ENCODE peak calls at places on chromosome 21, in nine cellular contexts. H is GM10248, B is fibroblast of mammary gland, P is left lung, R is AG04449, X is H9, Z is A549, M is cardiac fibroblast, J is bronchial epithelial cell. L is an unnamed sample.

GRCh38 chr21:30340714-30341573 is 3.5 kb upstream of the KRTAP27-1 start:
- DNase-seq in H (peak; percentile 11), B (peak; percentile 47), P (no peak), R (no peak), X (peak; percentile 38), Z (peak; percentile 29), M (peak; percentile 63), J (peak; percentile 56), L (no peak)

GRCh38 chr21:26443867-26444266 is 129.2 kb downstream of the CYYR1 start:
- DNase-seq in H (no peak), B (peak; percentile 54), P (no peak), R (no peak), X (no peak), Z (no peak), M (no peak), J (peak; percentile 59), L (no peak)

GRCh38 chr21:25708467-25709065 is 26.1 kb downstream of the ATP5PF start:
- DNase-seq in H (peak; percentile 52), B (peak; percentile 64), P (no peak), R (no peak), X (no peak), Z (peak; percentile 44), M (peak; percentile 72), J (peak; percentile 34), L (peak; percentile 11)

GRCh38 chr21:39117571-39117970 is 65.7 kb downstream of the PSMG1 start:
- DNase-seq in H (no peak), B (no peak), P (no peak), R (no peak), X (no peak), Z (no peak), M (no peak), J (no peak), L (no peak)

GRCh38 chr21:36072453-36073167 is 2.8 kb downstream of the CBR1 start:
- DNase-seq in H (no peak), B (no peak), P (no peak), R (no peak), X (no peak), Z (no peak), M (no peak), J (no peak), L (no peak)

GRCh38 chr21:42237577-42237976 is 18.6 kb downstream of the ABCG1 start:
- DNase-seq in H (no peak), B (no peak), P (no peak), R (no peak), X (no peak), Z (no peak), M (no peak), J (no peak), L (no peak)

GRCh38 chr21:41651830-41652229 is 115.0 kb downstream of the RIPK4 start:
- DNase-seq in H (no peak), B (peak; percentile 75), P (no peak), R (no peak), X (no peak), Z (no peak), M (no peak), J (peak; percentile 51), L (no peak)

GRCh38 chr21:32886339-32886738 is 114.8 kb upstream of the PAXBP1 start:
- DNase-seq in H (no peak), B (peak; percentile 4), P (no peak), R (no peak), X (no peak), Z (peak; percentile 1), M (no peak), J (no peak), L (no peak)

GRCh38 chr21:14785679-14786078 is 239.6 kb upstream of the SAMSN1 start:
- DNase-seq in H (no peak), B (no peak), P (no peak), R (no peak), X (no peak), Z (no peak), M (no peak), J (no peak), L (no peak)

GRCh38 chr21:43832158-43832550 is 32.9 kb upstream of the AGPAT3 start:
- DNase-seq in H (no peak), B (no peak), P (peak; percentile 31), R (no peak), X (no peak), Z (no peak), M (no peak), J (no peak), L (no peak)

GRCh38 chr21:23887709-23888303 is 1719.5 kb downstream of the MRPL39 start:
- DNase-seq in H (no peak), B (no peak), P (no peak), R (no peak), X (no peak), Z (no peak), M (no peak), J (no peak), L (no peak)

GRCh38 chr21:45441431-45442255 is 36.7 kb downstream of the COL18A1 start:
- DNase-seq in H (no peak), B (no peak), P (peak; percentile 72), R (no peak), X (no peak), Z (no peak), M (no peak), J (no peak), L (no peak)

GRCh38 chr21:45442276-45442675 is 37.3 kb downstream of the COL18A1 start:
- DNase-seq in H (no peak), B (no peak), P (peak; percentile 57), R (no peak), X (no peak), Z (no peak), M (no peak), J (no peak), L (no peak)

GRCh38 chr21:45445369-45445768 is 40.4 kb downstream of the COL18A1 start:
- DNase-seq in H (no peak), B (peak; percentile 22), P (no peak), R (no peak), X (no peak), Z (no peak), M (no peak), J (no peak), L (no peak)

GRCh38 chr21:45444385-45444784 is 39.4 kb downstream of the COL18A1 start:
- DNase-seq in H (no peak), B (no peak), P (peak; percentile 49), R (no peak), X (no peak), Z (no peak), M (no peak), J (no peak), L (no peak)

DNA sequence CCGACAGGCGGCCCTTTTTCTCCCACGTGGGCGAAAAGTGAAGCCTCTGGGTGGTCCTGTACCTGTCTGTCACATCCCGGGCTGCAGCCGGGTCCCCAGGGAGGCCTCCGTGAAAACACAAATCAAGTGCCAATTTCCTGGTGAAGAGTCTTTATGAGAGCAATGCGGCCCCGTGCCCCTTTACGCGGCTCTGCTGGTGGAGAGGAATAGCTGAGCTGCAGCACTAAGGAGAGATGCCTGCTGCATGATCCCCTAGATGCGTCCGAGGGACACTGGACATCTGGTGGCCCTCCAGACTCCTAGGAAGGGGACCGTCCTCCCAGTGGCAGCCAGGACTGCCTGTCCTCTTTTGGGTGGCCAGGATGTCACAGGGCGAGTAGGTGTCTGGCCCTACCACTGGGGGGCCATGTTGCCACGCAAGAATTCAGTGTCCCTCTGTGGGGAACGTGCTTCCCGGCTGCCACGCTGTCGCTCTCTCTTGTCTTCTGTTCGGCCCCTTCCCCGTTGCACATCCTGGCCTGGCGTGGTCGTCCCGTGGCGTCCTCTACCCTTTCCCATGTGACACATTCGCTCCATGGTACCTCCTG is 38.7 kb downstream of the COL18A1 start:
- DNase-seq in H (no peak), B (no peak), P (peak; percentile 60), R (no peak), X (no peak), Z (no peak), M (no peak), J (no peak), L (no peak)
- TF ChIP-seq CTCF in H (peak; percentile 4), B (no peak), P (no peak), R (no peak), X (peak; percentile 12), Z (no peak), M (peak; percentile 4), J (peak; percentile 12), L (no peak)

GRCh38 chr21:37220433-37220980 is 46.6 kb downstream of the VPS26C start:
- DNase-seq in H (peak; percentile 45), B (peak; percentile 60), P (no peak), R (no peak), X (no peak), Z (peak; percentile 46), M (peak; percentile 59), J (peak; percentile 19), L (no peak)
- TF ChIP-seq CTCF in H (peak; percentile 7), B (peak; percentile 30), P (no peak), R (peak; percentile 18), X (no peak), Z (no peak), M (peak; percentile 15), J (peak; percentile 19), L (peak; percentile 19)

GRCh38 chr21:46324390-46325072 is 575 bp downstream of the PCNT start:
- DNase-seq in H (peak; percentile 95), B (peak; percentile 69), P (peak; percentile 96), R (no peak), X (peak; percentile 87), Z (peak; percentile 80), M (peak; percentile 91), J (peak; percentile 30), L (peak; percentile 54)
- TF ChIP-seq CTCF in H (peak; percentile 10), B (no peak), P (no peak), R (peak; percentile 29), X (no peak), Z (no peak), M (no peak), J (no peak), L (peak; percentile 2)

DNA sequence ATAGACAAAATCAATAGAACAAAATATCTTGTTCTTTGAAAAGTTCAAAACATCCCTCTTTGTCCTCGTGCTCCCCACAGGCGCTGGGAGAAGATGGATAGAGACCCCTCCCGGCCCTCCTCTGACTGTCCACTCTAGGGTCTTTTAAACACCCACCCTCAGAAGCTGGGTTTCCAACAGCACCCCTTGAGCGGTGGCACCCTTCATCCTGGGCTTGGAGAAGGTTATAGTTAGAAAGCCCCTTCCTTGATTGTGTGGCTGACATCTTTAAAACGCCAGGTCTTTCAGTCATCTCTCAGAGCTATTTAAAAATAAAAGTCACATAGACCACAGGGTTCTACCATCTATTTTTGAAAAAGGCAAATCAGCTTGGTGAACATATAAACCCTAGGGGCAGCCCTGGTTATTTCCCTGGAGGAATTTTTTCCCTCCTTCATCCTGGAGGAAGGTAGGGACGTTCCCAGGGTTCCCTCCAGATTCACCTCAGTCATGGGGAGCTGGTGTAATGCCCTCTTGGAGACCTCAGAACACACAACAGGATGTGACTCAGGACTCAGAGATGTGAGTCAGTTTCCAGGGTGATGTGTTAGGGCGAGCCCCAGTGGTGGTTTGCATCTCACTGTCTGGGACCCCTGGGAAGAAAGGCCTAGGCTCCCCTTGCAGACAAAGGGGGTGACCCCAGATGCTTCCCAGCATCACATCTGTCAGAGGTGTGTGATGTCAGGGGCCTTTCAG is 138.5 kb downstream of the CLIC6 start:
- DNase-seq in H (peak; percentile 62), B (peak; percentile 99), P (no peak), R (peak; percentile 82), X (no peak), Z (peak; percentile 90), M (peak; percentile 91), J (peak; percentile 99), L (peak; percentile 65)
- TF ChIP-seq CTCF in H (no peak), B (no peak), P (no peak), R (no peak), X (no peak), Z (no peak), M (no peak), J (peak; percentile 8), L (no peak)